ENCODE peak calls at places on chromosomes 16 and 17, in eight cellular contexts. D is ovary, M is adipocyte, V is HS-27A, B is HCEC 1CT, X is tibial nerve, F is progenitor cell of endocrine pancreas, T is NCI-H524 treated with DMSO at 0.1 percent for 48 hours. E is an unnamed sample.

GRCh38 chr17:55410722-55411462 is 10.7 kb downstream of the MMD start:
- DNase-seq in F (no peak), X (no peak), T (no peak), D (no peak), B (no peak), M (peak), V (no peak), E (no peak)

GRCh38 chr16:78608305-78608776 is 508.9 kb downstream of the WWOX start:
- DNase-seq in D (peak), M (no peak), T (no peak), X (no peak), V (no peak), B (no peak), F (no peak), E (no peak)

GRCh38 chr17:72970794-72971512 is 121.5 kb downstream of the SLC39A11 start:
- DNase-seq in X (no peak), M (no peak), V (no peak), T (no peak), D (no peak), F (no peak), B (no peak), E (no peak)

GRCh38 chr17:9007052-9007714 is 14.1 kb upstream of the NTN1 start:
- DNase-seq in T (no peak), V (no peak), D (no peak), B (no peak), F (no peak), X (no peak), M (no peak), E (no peak)

GRCh38 chr16:11692651-11693050 is 24.4 kb downstream of the SNN start:
- DNase-seq in B (no peak), V (no peak), X (no peak), M (no peak), T (peak), D (no peak), F (no peak), E (no peak)

GRCh38 chr16:79839851-79840321 is 239.3 kb upstream of the MAF start:
- DNase-seq in D (peak), F (no peak), T (no peak), V (no peak), X (peak), M (no peak), B (no peak), E (no peak)

GRCh38 chr17:17142556-17142955 is 63.6 kb downstream of the PLD6 start:
- DNase-seq in T (no peak), F (no peak), B (no peak), V (no peak), M (no peak), D (no peak), X (no peak), E (no peak)

GRCh38 chr17:13921841-13922776 is 147.2 kb upstream of the COX10 start:
- DNase-seq in T (peak), M (no peak), B (no peak), V (no peak), F (no peak), D (no peak), X (no peak), E (no peak)

GRCh38 chr16:86835981-86836380 is 257.6 kb downstream of the FOXL1 start:
- DNase-seq in M (no peak), X (no peak), D (no peak), V (no peak), F (no peak), T (no peak), B (no peak), E (no peak)

GRCh38 chr17:19348806-19349205 is 13.7 kb downstream of the B9D1 start:
- DNase-seq in T (no peak), M (no peak), X (no peak), B (no peak), V (no peak), F (no peak), D (no peak), E (no peak)

GRCh38 chr17:13750783-13751484 is 149.2 kb upstream of the HS3ST3A1 start:
- DNase-seq in D (no peak), B (no peak), X (no peak), M (no peak), F (no peak), T (no peak), V (no peak), E (peak)

GRCh38 chr16:84774810-84775209 is 45.0 kb upstream of the CRISPLD2 start:
- DNase-seq in X (peak), T (no peak), B (peak), D (no peak), M (peak), F (no peak), V (no peak), E (no peak)

GRCh38 chr17:42833771-42834422 is 700 bp downstream of the PSME3 start:
- DNase-seq in D (no peak), B (no peak), T (no peak), V (no peak), X (no peak), M (no peak), F (no peak), E (no peak)

GRCh38 chr17:63222655-63223054 is 223.5 kb downstream of the CYB561 start:
- DNase-seq in M (no peak), D (no peak), X (no peak), T (no peak), F (no peak), V (no peak), B (no peak), E (no peak)

GRCh38 chr17:79356839-79357447 is 253.9 kb downstream of the RBFOX3 start:
- DNase-seq in D (no peak), M (no peak), X (no peak), V (no peak), B (no peak), F (no peak), T (no peak), E (no peak)

GRCh38 chr17:83173180-83173996 is 94.0 kb downstream of the METRNL start:
- DNase-seq in M (no peak), B (no peak), V (no peak), F (no peak), X (no peak), D (peak), T (no peak), E (no peak)

GRCh38 chr17:44217738-44218343 is 1.6 kb downstream of the UBTF start:
- DNase-seq in V (no peak), M (peak), X (no peak), T (no peak), D (no peak), F (no peak), B (no peak), E (no peak)

GRCh38 chr17:42163113-42163512 is 8.3 kb upstream of the RAB5C start:
- DNase-seq in M (no peak), D (no peak), T (no peak), X (no peak), B (no peak), V (no peak), F (no peak), E (no peak)

GRCh38 chr16:86353185-86353584 is 157.1 kb upstream of the FOXF1 start:
- DNase-seq in M (no peak), T (no peak), D (no peak), B (peak), V (no peak), F (no peak), X (no peak), E (no peak)

GRCh38 chr17:66355510-66355909 is 53.1 kb downstream of the PRKCA start:
- DNase-seq in X (no peak), B (peak), V (no peak), D (no peak), M (no peak), F (no peak), T (no peak), E (no peak)

GRCh38 chr16:83338138-83338537 is 469.6 kb upstream of the HSBP1 start:
- DNase-seq in F (no peak), M (peak), T (no peak), X (no peak), B (no peak), V (no peak), D (no peak), E (no peak)

GRCh38 chr17:64984776-64985521 is 65.7 kb upstream of the LRRC37A3 start:
- DNase-seq in V (no peak), X (no peak), D (no peak), M (peak), T (no peak), B (no peak), F (no peak), E (no peak)

GRCh38 chr16:11621920-11622651 is 35.4 kb upstream of the LITAF start:
- DNase-seq in X (no peak), V (no peak), D (no peak), B (no peak), F (no peak), T (no peak), M (peak), E (no peak)

GRCh38 chr17:17812211-17813054 is 24.4 kb downstream of the SREBF1 start:
- DNase-seq in T (no peak), F (peak), X (peak), D (peak), M (peak), B (peak), V (no peak), E (no peak)

GRCh38 chr16:77885596-77886295 is 97.4 kb downstream of the VAT1L start:
- DNase-seq in D (no peak), X (no peak), T (no peak), F (no peak), M (no peak), B (no peak), V (no peak), E (no peak)

GRCh38 chr17:79808763-79809529 is 12.1 kb upstream of the CBX8 start:
- DNase-seq in M (no peak), F (no peak), B (peak), V (no peak), X (no peak), T (no peak), D (no peak), E (no peak)

GRCh38 chr16:779561-779960 is 8.6 kb downstream of the RPUSD1 start:
- DNase-seq in M (no peak), T (no peak), X (no peak), F (no peak), V (no peak), D (no peak), B (no peak), E (no peak)

GRCh38 chr17:74770498-74771318 is 5.4 kb downstream of the NAT9 start:
- DNase-seq in D (peak), M (peak), X (peak), V (no peak), T (peak), B (peak), F (peak), E (no peak)

GRCh38 chr16:27267037-27267677 is 1.4 kb downstream of the NSMCE1 start:
- DNase-seq in V (no peak), X (no peak), F (no peak), M (no peak), B (no peak), T (no peak), D (no peak), E (no peak)

GRCh38 chr17:42514867-42515266 is 21.2 kb upstream of the NAGLU start:
- DNase-seq in F (no peak), B (no peak), M (no peak), T (no peak), D (no peak), V (no peak), X (no peak), E (no peak)

GRCh38 chr16:9135797-9136196 is 44.4 kb downstream of the HAPSTR1 start:
- DNase-seq in V (no peak), B (no peak), T (no peak), M (no peak), F (no peak), D (no peak), X (no peak), E (no peak)

GRCh38 chr16:76214856-76215255 is 62.3 kb upstream of the CNTNAP4 start:
- DNase-seq in X (no peak), B (no peak), M (no peak), T (no peak), D (no peak), F (no peak), V (no peak), E (no peak)

GRCh38 chr17:1005361-1005946 is 8.5 kb downstream of the TIMM22 start:
- DNase-seq in B (no peak), D (peak), M (peak), T (no peak), F (no peak), V (no peak), X (no peak), E (no peak)